ENCODE peak calls at places on chromosomes 6 and 20, in ten cellular contexts. E is PC-3, W is spleen, Q is colonic mucosa, B is left lung, Y is nephron progenitor cell, A is body of pancreas, M is WTC11, C is esophagus squamous epithelium, O is thyroid gland. L is an unnamed sample.

GRCh38 chr20:61731363-61732181 is 334.1 kb downstream of the TAF4 start:
- DNase-seq in E (peak; percentile 7), Q (no peak), C (no peak), B (no peak), W (peak; percentile 57), O (no peak), M (no peak), Y (no peak), A (no peak), L (no peak)

GRCh38 chr20:37902504-37903313 is at the start of gene VSTM2L:
- DNase-seq in W (peak; percentile 83), M (peak; percentile 55), E (peak; percentile 72), O (peak; percentile 25), A (no peak), B (no peak), Y (peak; percentile 64), Q (no peak), C (no peak), L (no peak)

GRCh38 chr20:44217342-44218092 is 6.9 kb upstream of the OSER1 start:
- DNase-seq in W (peak; percentile 86), M (peak; percentile 82), O (peak; percentile 69), Q (peak; percentile 87), A (peak; percentile 84), B (peak; percentile 73), E (peak; percentile 91), Y (peak; percentile 69), C (no peak), L (peak; percentile 53)

GRCh38 chr20:17967595-17968365 is 814 bp downstream of the SNX5 start:
- DNase-seq in Y (no peak), B (no peak), E (peak; percentile 49), O (no peak), A (no peak), M (no peak), C (peak; percentile 40), W (no peak), Q (peak; percentile 49), L (no peak)

GRCh38 chr6:108497883-108498282 is 62.8 kb upstream of the FOXO3 start:
- DNase-seq in O (peak; percentile 25), Q (peak; percentile 19), Y (peak; percentile 27), B (no peak), W (no peak), M (peak; percentile 58), E (peak; percentile 52), A (peak; percentile 50), C (no peak), L (no peak)

GRCh38 chr6:56573142-56573541 is 69.5 kb downstream of the DST start:
- DNase-seq in O (no peak), E (no peak), C (no peak), M (no peak), B (no peak), Q (no peak), Y (no peak), W (no peak), A (no peak), L (no peak)

GRCh38 chr6:116106146-116106545 is 5.5 kb downstream of the NT5DC1 start:
- DNase-seq in B (no peak), Q (no peak), C (no peak), Y (no peak), A (no peak), M (no peak), W (no peak), E (no peak), O (no peak), L (no peak)

GRCh38 chr20:56575157-56575556 is 42.1 kb downstream of the FAM209B start:
- DNase-seq in A (no peak), W (peak; percentile 17), O (no peak), E (no peak), C (no peak), M (no peak), Q (no peak), B (no peak), Y (no peak), L (no peak)

GRCh38 chr20:11901127-11901526 is 16.6 kb upstream of the BTBD3 start:
- DNase-seq in A (no peak), E (peak; percentile 88), O (no peak), Q (no peak), B (no peak), W (no peak), Y (no peak), M (no peak), C (no peak), L (no peak)

GRCh38 chr20:23225407-23226060 is 125.1 kb upstream of the NXT1 start:
- DNase-seq in M (no peak), O (peak; percentile 21), Q (peak; percentile 47), A (peak; percentile 43), B (peak; percentile 80), C (no peak), Y (no peak), E (no peak), W (no peak), L (no peak)

GRCh38 chr20:10963717-10964266 is 290.0 kb upstream of the JAG1 start:
- DNase-seq in C (no peak), A (no peak), E (no peak), Q (no peak), W (no peak), O (no peak), Y (no peak), B (no peak), M (no peak), L (no peak)

DNA sequence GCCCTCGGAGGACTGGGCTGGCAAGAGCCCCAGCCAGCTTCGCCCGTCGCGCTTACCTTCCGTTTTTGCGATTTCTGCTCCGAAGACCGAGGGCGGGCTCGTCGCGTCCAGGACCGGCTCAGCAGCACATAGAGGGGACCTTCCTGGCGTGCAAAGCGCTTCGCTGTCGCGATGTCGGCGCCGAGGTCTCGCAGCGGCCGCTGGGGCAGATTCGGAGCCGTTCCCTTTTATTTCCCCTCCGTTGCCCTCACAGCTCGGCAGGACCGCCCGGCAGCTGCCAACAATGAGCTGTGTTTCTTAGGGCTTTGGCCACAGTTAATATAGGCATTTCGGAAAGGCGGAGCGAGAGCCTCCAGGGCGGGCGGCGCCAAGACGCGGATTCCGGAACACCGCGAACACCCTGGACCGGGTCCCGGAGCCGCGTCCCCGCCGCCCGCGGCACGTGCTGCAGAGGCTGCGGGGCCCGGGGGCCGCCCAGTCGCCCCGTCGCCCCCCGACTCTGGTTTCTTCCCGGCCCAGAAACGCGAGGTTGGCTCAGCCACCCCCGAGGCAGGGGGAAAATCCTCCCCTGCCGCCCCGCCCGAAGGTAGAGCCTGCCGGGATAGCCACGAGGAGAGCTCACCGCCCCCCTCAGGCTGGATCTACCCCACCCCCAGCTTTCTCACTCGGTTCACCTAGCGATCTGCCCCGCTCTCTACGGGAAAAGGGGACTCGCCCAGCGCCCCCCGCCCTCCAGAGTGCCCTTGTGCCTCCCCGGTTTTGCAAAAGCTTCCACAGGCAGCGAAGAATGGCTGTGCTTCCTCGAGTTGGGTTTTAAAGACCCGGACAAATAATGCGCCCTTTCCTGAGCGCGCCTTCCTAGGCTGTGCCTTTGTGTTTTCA is at the start of gene CITED2:
- DNase-seq in E (peak; percentile 91), C (peak; percentile 68), Q (peak; percentile 96), O (peak; percentile 95), Y (peak; percentile 93), A (peak; percentile 95), M (peak; percentile 88), W (peak; percentile 97), B (peak; percentile 94), L (peak; percentile 94)
- TF ChIP-seq CTCF in E (no peak), C (peak; percentile 38), Q (no peak), O (no peak), Y (no peak), A (peak; percentile 46), M (no peak), W (peak; percentile 31), B (no peak), L (no peak)

GRCh38 chr6:27176096-27176495 is 71.4 kb upstream of the PRSS16 start:
- DNase-seq in B (no peak), O (peak; percentile 13), W (no peak), A (no peak), E (no peak), Q (no peak), Y (no peak), M (no peak), C (no peak), L (no peak)

GRCh38 chr6:27178860-27179259 is 68.6 kb upstream of the PRSS16 start:
- DNase-seq in M (peak; percentile 21), A (no peak), Q (no peak), C (no peak), B (no peak), O (no peak), Y (peak; percentile 11), E (no peak), W (no peak), L (no peak)

GRCh38 chr6:27177454-27178000 is 70.0 kb upstream of the PRSS16 start:
- DNase-seq in W (peak; percentile 93), C (no peak), B (peak; percentile 76), Q (peak; percentile 83), A (peak; percentile 87), M (peak; percentile 81), Y (peak; percentile 68), O (peak; percentile 87), E (peak; percentile 88), L (peak; percentile 70)

GRCh38 chr6:27174958-27175357 is 72.5 kb upstream of the PRSS16 start:
- DNase-seq in C (no peak), E (no peak), Q (no peak), Y (no peak), O (no peak), A (no peak), W (no peak), M (no peak), B (no peak), L (no peak)

GRCh38 chr6:27178001-27178730 is 69.3 kb upstream of the PRSS16 start:
- DNase-seq in O (peak; percentile 79), M (peak; percentile 54), E (peak; percentile 86), A (peak; percentile 64), Y (peak; percentile 45), B (peak; percentile 65), Q (peak; percentile 73), C (no peak), W (no peak), L (peak; percentile 44)
- TF ChIP-seq CTCF in O (no peak), M (no peak), E (no peak), A (no peak), Y (no peak), B (no peak), Q (no peak), C (no peak), W (no peak), L (peak; percentile 23)

GRCh38 chr6:130788954-130789353 is 38.3 kb upstream of the SMLR1 start:
- DNase-seq in E (no peak), Q (no peak), C (no peak), Y (no peak), W (no peak), M (no peak), O (no peak), A (no peak), B (no peak), L (no peak)
- TF ChIP-seq CTCF in E (no peak), Q (no peak), C (no peak), Y (no peak), W (no peak), M (no peak), O (no peak), A (no peak), B (no peak), L (no peak)

DNA sequence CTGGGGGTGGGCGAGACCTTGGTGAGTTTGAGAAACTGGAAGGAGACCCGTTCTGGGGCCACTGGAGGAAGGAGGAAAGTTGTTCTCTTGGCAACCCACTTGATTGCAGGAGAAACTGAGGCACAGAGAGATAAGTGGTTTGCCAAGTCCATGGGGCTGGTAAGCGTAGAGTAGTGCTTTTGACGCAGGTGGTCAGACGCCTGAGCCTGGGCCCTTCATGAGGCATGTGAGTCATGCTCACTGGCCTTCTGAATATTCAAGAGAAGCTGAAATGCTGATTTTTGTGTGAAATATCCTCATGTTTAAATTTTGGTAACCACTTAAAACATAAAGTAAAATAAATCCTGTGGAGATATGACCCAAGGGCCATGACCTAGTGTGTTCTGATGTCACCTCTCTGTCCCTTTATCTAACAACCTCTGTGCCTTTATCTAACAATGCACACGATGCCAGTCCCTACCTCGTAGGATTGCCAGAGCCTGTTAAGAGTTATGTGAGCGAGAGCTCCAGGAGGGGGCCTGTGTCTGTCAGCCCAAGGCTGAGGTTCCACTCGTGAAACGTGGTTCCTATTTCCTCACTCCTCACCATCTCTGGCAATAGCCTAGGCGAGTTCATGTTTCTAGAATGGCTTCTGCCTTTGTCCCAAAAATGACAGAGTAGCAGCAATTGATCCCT is 32.8 kb upstream of the PMEPA1 start:
- DNase-seq in A (no peak), E (no peak), W (peak; percentile 23), O (no peak), M (no peak), Y (no peak), Q (no peak), B (no peak), C (no peak), L (no peak)
- TF ChIP-seq CTCF in A (no peak), E (no peak), W (no peak), O (no peak), M (no peak), Y (no peak), Q (no peak), B (no peak), C (no peak), L (no peak)

L was measured in natural killer cell.